ENCODE peak calls at places on chromosomes 16 and 17, in six cellular contexts. Z is activated B cell treated with CpG ODN at 0.5 μM for 24 hours, K is NCI-H1436, M is RCC 7860, G is HTR-8/SVneo, W is activated gamma-delta T cell treated with Interleukin-2 at 50 U/mL for 16 hours. Y is an unnamed sample.
A peak's percentile ranks its signal among the peaks of the same experiment; 100 is the strongest.

GRCh38 chr17:79849953-79850352 is 10.7 kb upstream of the CBX4 start:
- DNase-seq in G (no peak), K (no peak), W (no peak), M (no peak), Z (no peak), Y (no peak)

GRCh38 chr17:65270932-65271700 is 133.9 kb downstream of the RGS9 start:
- DNase-seq in K (no peak), G (no peak), M (no peak), W (no peak), Z (no peak), Y (no peak)

GRCh38 chr17:59505610-59506276 is 59.7 kb upstream of the DHX40 start:
- DNase-seq in G (no peak), M (no peak), W (no peak), K (no peak), Z (no peak), Y (no peak)

GRCh38 chr16:81181013-81181720 is 57.3 kb upstream of the BCO1 start:
- DNase-seq in Z (no peak), M (peak; percentile 90), G (peak; percentile 91), K (peak; percentile 88), W (no peak), Y (no peak)

GRCh38 chr16:81511371-81511770 is 66.8 kb downstream of the CMIP start:
- DNase-seq in K (no peak), Z (no peak), G (no peak), M (peak; percentile 86), W (no peak), Y (no peak)

GRCh38 chr16:9154576-9155410 is 63.3 kb downstream of the HAPSTR1 start:
- DNase-seq in M (no peak), W (no peak), G (no peak), Z (no peak), K (no peak), Y (no peak)

GRCh38 chr17:50149425-50150353 is 788 bp downstream of the PPP1R9B start:
- DNase-seq in K (no peak), Z (peak; percentile 56), M (peak; percentile 43), W (peak; percentile 48), G (no peak), Y (peak; percentile 89)

GRCh38 chr17:69500911-69501429 is 86.5 kb downstream of the MAP2K6 start:
- DNase-seq in G (no peak), M (no peak), Z (no peak), K (no peak), W (no peak), Y (no peak)

GRCh38 chr17:77555741-77556291 is 402.7 kb upstream of the TNRC6C start:
- DNase-seq in Z (no peak), G (no peak), K (peak; percentile 83), M (no peak), W (no peak), Y (no peak)

GRCh38 chr17:79991924-79992656 is 43.6 kb downstream of the TBC1D16 start:
- DNase-seq in W (no peak), Z (peak; percentile 34), M (no peak), G (no peak), K (no peak), Y (no peak)

GRCh38 chr17:18185391-18185790 is 1.8 kb downstream of the ALKBH5 start:
- DNase-seq in M (no peak), G (no peak), W (no peak), Z (no peak), K (no peak), Y (no peak)

GRCh38 chr16:81510016-81510415 is 65.4 kb downstream of the CMIP start:
- DNase-seq in K (no peak), W (no peak), G (no peak), M (no peak), Z (no peak), Y (no peak)

GRCh38 chr16:87375426-87376135 is 8.0 kb downstream of the FBXO31 start:
- DNase-seq in K (no peak), W (no peak), Z (no peak), M (no peak), G (no peak), Y (no peak)

GRCh38 chr17:34991606-34992005 is 11.3 kb downstream of the LIG3 start:
- DNase-seq in K (no peak), G (no peak), W (no peak), Z (no peak), M (no peak), Y (no peak)

GRCh38 chr17:72661093-72661944 is 431.2 kb downstream of the SLC39A11 start:
- DNase-seq in W (no peak), M (no peak), K (no peak), G (no peak), Z (no peak), Y (no peak)

GRCh38 chr17:50169121-50169764 is 3.4 kb downstream of the SGCA start:
- DNase-seq in G (peak; percentile 73), M (peak; percentile 53), K (peak; percentile 66), Z (peak; percentile 53), W (peak; percentile 64), Y (peak; percentile 89)

GRCh38 chr17:73592531-73592961 is 51.7 kb downstream of the SDK2 start:
- DNase-seq in G (no peak), Z (no peak), M (no peak), W (peak; percentile 7), K (no peak), Y (peak; percentile 61)

GRCh38 chr16:72889616-72890235 is 158.2 kb downstream of the ZFHX3 start:
- DNase-seq in Z (no peak), M (no peak), G (no peak), K (no peak), W (no peak), Y (no peak)

GRCh38 chr17:66281671-66282369 is 20.6 kb upstream of the PRKCA start:
- DNase-seq in K (no peak), Z (no peak), M (no peak), W (no peak), G (no peak), Y (no peak)

GRCh38 chr16:2194166-2194834 is 2.1 kb downstream of the CASKIN1 start:
- DNase-seq in G (peak; percentile 45), K (peak; percentile 19), M (peak; percentile 45), W (no peak), Z (no peak), Y (peak; percentile 67)

GRCh38 chr16:25707982-25708583 is 16.3 kb downstream of the HS3ST4 start:
- DNase-seq in M (peak; percentile 14), G (no peak), K (no peak), Z (no peak), W (no peak), Y (peak; percentile 71)

GRCh38 chr17:62626719-62627218 is 701 bp upstream of the MRC2 start:
- DNase-seq in K (no peak), Z (no peak), G (peak; percentile 87), M (peak; percentile 36), W (no peak), Y (no peak)

GRCh38 chr16:85554791-85555548 is 58.2 kb upstream of the GSE1 start:
- DNase-seq in W (peak; percentile 59), K (no peak), M (peak; percentile 61), Z (peak; percentile 55), G (no peak), Y (peak; percentile 91)

GRCh38 chr17:3893720-3894116 is 865 bp upstream of the CAMKK1 start:
- DNase-seq in K (no peak), M (no peak), W (no peak), G (no peak), Z (no peak), Y (no peak)

GRCh38 chr17:73690581-73691135 is 46.4 kb upstream of the SDK2 start:
- DNase-seq in G (no peak), W (no peak), K (no peak), M (no peak), Z (no peak), Y (no peak)

GRCh38 chr16:56824335-56824734 is 40.7 kb upstream of the SLC12A3 start:
- DNase-seq in M (no peak), W (no peak), G (no peak), K (peak; percentile 32), Z (no peak), Y (no peak)

GRCh38 chr16:2785101-2785991 is 2.0 kb downstream of the PRSS33 start:
- DNase-seq in M (no peak), G (no peak), K (no peak), Z (peak; percentile 42), W (peak; percentile 29), Y (peak; percentile 70)

GRCh38 chr16:83994087-83994486 is 26.0 kb downstream of the NECAB2 start:
- DNase-seq in M (peak; percentile 37), Z (no peak), W (no peak), K (no peak), G (peak; percentile 58), Y (no peak)

GRCh38 chr16:67672739-67673662 is 6.4 kb downstream of the C16orf86 start:
- DNase-seq in M (peak; percentile 48), W (no peak), K (peak; percentile 50), G (peak; percentile 82), Z (no peak), Y (peak; percentile 90)

GRCh38 chr17:38512473-38513058 is 84.3 kb downstream of the ARHGAP23 start:
- DNase-seq in Z (no peak), W (no peak), K (no peak), G (no peak), M (no peak), Y (no peak)

GRCh38 chr17:2227025-2227699 is 76.4 kb downstream of the SMG6 start:
- DNase-seq in G (no peak), W (no peak), M (no peak), Z (no peak), K (no peak), Y (no peak)

GRCh38 chr17:29793501-29793900 is 136.5 kb downstream of the SSH2 start:
- DNase-seq in K (no peak), G (no peak), W (no peak), Z (no peak), M (no peak), Y (no peak)

GRCh38 chr17:59725691-59726090 is 18.2 kb downstream of the VMP1 start:
- DNase-seq in G (no peak), K (no peak), W (no peak), Z (no peak), M (no peak), Y (no peak)

GRCh38 chr17:1137465-1137894 is 42.3 kb downstream of the ABR start:
- DNase-seq in M (no peak), K (no peak), G (no peak), W (no peak), Z (no peak), Y (no peak)

GRCh38 chr17:48134912-48135480 is 27.4 kb downstream of the SNX11 start:
- DNase-seq in G (peak; percentile 54), W (no peak), Z (no peak), K (no peak), M (no peak), Y (no peak)

GRCh38 chr17:79081571-79082276 is 7.1 kb downstream of the ENGASE start:
- DNase-seq in K (no peak), G (no peak), W (no peak), M (no peak), Z (no peak), Y (no peak)

GRCh38 chr17:4318186-4318585 is 48.3 kb downstream of the UBE2G1 start:
- DNase-seq in G (no peak), M (no peak), W (no peak), Z (no peak), K (no peak), Y (no peak)

GRCh38 chr16:50699345-50700159 is 6.1 kb downstream of the NOD2 start:
- DNase-seq in K (no peak), Z (no peak), G (no peak), M (no peak), W (no peak), Y (no peak)

GRCh38 chr16:47627056-47627455 is 165.9 kb downstream of the PHKB start:
- DNase-seq in K (no peak), M (no peak), W (no peak), G (no peak), Z (no peak), Y (no peak)

GRCh38 chr16:89450537-89450936 is 39.8 kb downstream of the ANKRD11 start:
- DNase-seq in M (no peak), G (no peak), K (no peak), Z (no peak), W (no peak), Y (no peak)